ENCODE peak calls at places on chromosomes 3 and 15, in eight cellular contexts. Q is stimulated activated CD4-positive, alpha-beta T cell treated with anti-CD3 and anti-CD28 coated beads, Interleukin-1b, Interleukin-23, amount 100 ng/mL, for 4 hours; P is WERI-Rb-1; I is IMR-90; L is activated T-cell treated with anti-CD3 and anti-CD28 coated beads for 1 hour; E is GM23248; F is amygdala; G is CD4-positive, alpha-beta memory T cell. X is an unnamed sample.

GRCh38 chr15:83973816-83974215 is 261.8 kb upstream of the GOLGA6L4 start:
- DNase-seq in F (no peak), P (peak), Q (no peak), L (no peak), I (peak), G (no peak), E (peak), X (no peak)

GRCh38 chr15:47987908-47988532 is 132.8 kb upstream of the SLC24A5 start:
- DNase-seq in I (peak), P (peak), G (peak), E (peak), L (no peak), F (peak), Q (no peak), X (no peak)

GRCh38 chr15:26889298-26889898 is 22.5 kb downstream of the GABRA5 start:
- DNase-seq in L (peak), P (peak), G (peak), Q (peak), E (peak), I (peak), F (peak), X (no peak)

GRCh38 chr3:113746955-113747718 is at the start of gene ATP6V1A:
- DNase-seq in E (peak), G (peak), F (peak), Q (peak), L (peak), P (peak), I (no peak), X (peak)

GRCh38 chr15:64915518-64916227 is 4.0 kb downstream of the ANKDD1A start:
- DNase-seq in E (no peak), P (no peak), I (no peak), Q (no peak), F (no peak), G (no peak), L (no peak), X (no peak)

GRCh38 chr3:88025001-88025552 is 33.7 kb downstream of the CGGBP1 start:
- DNase-seq in I (no peak), G (no peak), L (no peak), P (no peak), E (no peak), F (no peak), Q (no peak), X (no peak)

GRCh38 chr3:171306631-171307030 is 153.6 kb downstream of the TNIK start:
- DNase-seq in L (no peak), F (peak), Q (no peak), G (no peak), E (peak), I (peak), P (no peak), X (no peak)

GRCh38 chr3:27526614-27527315 is 42.6 kb upstream of the SLC4A7 start:
- DNase-seq in L (no peak), P (no peak), Q (no peak), I (no peak), G (no peak), E (no peak), F (no peak), X (no peak)

GRCh38 chr3:13600950-13601691 is 52.2 kb downstream of the FBLN2 start:
- DNase-seq in F (no peak), P (peak), E (peak), L (no peak), I (peak), G (no peak), Q (no peak), X (no peak)

GRCh38 chr3:103991461-103992115 is 1375.1 kb upstream of the ALCAM start:
- DNase-seq in G (no peak), F (no peak), I (no peak), P (no peak), Q (no peak), L (no peak), E (peak), X (no peak)

GRCh38 chr3:53137835-53138446 is 7.7 kb upstream of the RFT1 start:
- DNase-seq in P (no peak), G (no peak), L (no peak), I (peak), E (peak), F (no peak), Q (no peak), X (no peak)

GRCh38 chr15:52780172-52780980 is 9.8 kb downstream of the ONECUT1 start:
- DNase-seq in G (peak), E (peak), L (peak), F (peak), Q (peak), I (peak), P (peak), X (peak)

GRCh38 chr15:39692464-39693327 is 89.9 kb downstream of the FSIP1 start:
- DNase-seq in Q (no peak), E (no peak), G (no peak), I (no peak), L (no peak), F (peak), P (peak), X (no peak)

GRCh38 chr15:35061171-35062163 is 23.6 kb downstream of the NANOGP8 start:
- DNase-seq in F (no peak), L (no peak), E (peak), G (no peak), I (no peak), Q (no peak), P (no peak), X (no peak)

GRCh38 chr3:140850210-140850955 is 91.3 kb upstream of the SLC25A36 start:
- DNase-seq in P (no peak), F (no peak), E (peak), L (no peak), I (no peak), Q (no peak), G (no peak), X (no peak)

GRCh38 chr3:45992820-45993219 is 2.8 kb downstream of the FYCO1 start:
- DNase-seq in F (no peak), L (no peak), I (peak), G (no peak), P (no peak), E (peak), Q (no peak), X (no peak)

GRCh38 chr3:116667791-116668190 is 41.8 kb upstream of the TUSC7 start:
- DNase-seq in G (no peak), I (no peak), E (no peak), P (no peak), Q (no peak), L (no peak), F (no peak), X (no peak)

GRCh38 chr15:68439506-68439905 is 7.5 kb upstream of the ITGA11 start:
- DNase-seq in L (no peak), P (no peak), E (no peak), F (no peak), G (no peak), Q (no peak), I (no peak), X (no peak)

GRCh38 chr3:195774917-195775316 is 36.8 kb downstream of the MUC4 start:
- DNase-seq in E (peak), Q (no peak), I (no peak), L (no peak), F (peak), G (no peak), P (peak), X (no peak)

GRCh38 chr15:59885832-59886231 is 118.3 kb upstream of the FOXB1 start:
- DNase-seq in Q (no peak), P (peak), F (no peak), L (no peak), G (no peak), E (peak), I (no peak), X (no peak)

GRCh38 chr3:173109143-173109542 is 31.9 kb downstream of the SPATA16 start:
- DNase-seq in Q (no peak), E (no peak), P (no peak), F (peak), G (no peak), L (no peak), I (no peak), X (no peak)

GRCh38 chr3:172461530-172462138 is 13.4 kb upstream of the GHSR start:
- DNase-seq in E (peak), F (no peak), L (no peak), Q (no peak), G (peak), P (no peak), I (peak), X (no peak)

GRCh38 chr3:141174683-141175082 is 56.9 kb upstream of the PXYLP1 start:
- DNase-seq in L (no peak), G (no peak), Q (no peak), E (no peak), P (no peak), I (no peak), F (no peak), X (no peak)

GRCh38 chr3:124928333-124929202 is 6.0 kb downstream of the MUC13 start:
- DNase-seq in G (peak), E (peak), P (peak), Q (peak), F (peak), I (peak), L (peak), X (peak)

GRCh38 chr3:78337801-78338211 is 1297.9 kb downstream of the ROBO2 start:
- DNase-seq in G (no peak), I (no peak), F (no peak), Q (no peak), E (peak), L (no peak), P (no peak), X (no peak)

GRCh38 chr3:129855454-129856419 is 37.8 kb downstream of the TMCC1 start:
- DNase-seq in G (no peak), F (no peak), Q (no peak), L (no peak), P (no peak), I (peak), E (peak), X (no peak)

GRCh38 chr3:185688808-185689207 is 102.7 kb downstream of the SENP2 start:
- DNase-seq in G (no peak), Q (no peak), E (peak), I (peak), F (no peak), L (no peak), P (no peak), X (no peak)